ENCODE peak calls at places on chromosomes 16 and 17, in five cellular contexts. E is IMR-90, V is SK-N-SH, F is K562, Q is GM12878. S is an unnamed sample.
A peak's percentile ranks its signal among the peaks of the same experiment; 100 is the strongest.

GRCh38 chr16:27756206-27756970 is 206.4 kb downstream of the KATNIP start:
- DNase-seq in E (no peak), F (peak; percentile 85), V (no peak), Q (no peak), S (no peak)

GRCh38 chr17:63986842-63987615 is 11.1 kb upstream of the PRR29 start:
- DNase-seq in V (no peak), E (no peak), Q (no peak), F (no peak), S (no peak)

GRCh38 chr16:25066747-25067631 is 44.6 kb upstream of the LCMT1 start:
- DNase-seq in V (peak; percentile 98), F (peak; percentile 90), Q (no peak), E (peak; percentile 61), S (peak; percentile 75)

GRCh38 chr17:50274142-50274944 is at the start of gene TMEM92:
- DNase-seq in F (peak; percentile 77), Q (no peak), E (no peak), V (peak; percentile 57), S (peak; percentile 86)

GRCh38 chr17:50345443-50346312 is at the start of gene XYLT2:
- DNase-seq in E (peak; percentile 80), Q (no peak), V (peak; percentile 100), F (peak; percentile 91), S (peak; percentile 85)

GRCh38 chr16:50244504-50245416 is 21.6 kb upstream of the ADCY7 start:
- DNase-seq in Q (no peak), F (no peak), E (no peak), V (no peak), S (no peak)

GRCh38 chr17:50361561-50362480 is 11.2 kb downstream of the MRPL27 start:
- DNase-seq in V (peak; percentile 90), F (peak; percentile 95), Q (no peak), E (peak; percentile 74), S (peak; percentile 80)

GRCh38 chr16:11755022-11755760 is 12.5 kb upstream of the TXNDC11 start:
- DNase-seq in E (no peak), Q (no peak), F (no peak), V (no peak), S (peak; percentile 47)

GRCh38 chr16:67204076-67204475 is 5.1 kb downstream of the ELMO3 start:
- DNase-seq in E (no peak), V (no peak), F (no peak), Q (no peak), S (no peak)

GRCh38 chr16:30942421-30942796 is 6.5 kb upstream of the ORAI3 start:
- DNase-seq in F (no peak), Q (no peak), V (no peak), E (no peak), S (no peak)

GRCh38 chr17:83143817-83144231 is 64.4 kb downstream of the METRNL start:
- DNase-seq in E (no peak), F (no peak), V (no peak), Q (no peak), S (no peak)

GRCh38 chr16:75377971-75378386 is 55.3 kb downstream of the CFDP1 start:
- DNase-seq in E (peak; percentile 97), Q (no peak), F (no peak), V (no peak), S (peak; percentile 18)

GRCh38 chr17:46032909-46033308 is 33.9 kb downstream of the STH start:
- DNase-seq in F (no peak), V (no peak), Q (no peak), E (no peak), S (no peak)

GRCh38 chr17:77061711-77062110 is 79.1 kb upstream of the SEC14L1 start:
- DNase-seq in Q (no peak), E (no peak), F (no peak), V (no peak), S (no peak)

GRCh38 chr17:8408371-8408770 is 10.7 kb upstream of the RNF222 start:
- DNase-seq in Q (no peak), E (no peak), F (no peak), V (no peak), S (peak; percentile 33)

GRCh38 chr16:84689126-84689525 is 10.7 kb upstream of the USP10 start:
- DNase-seq in Q (no peak), E (peak; percentile 99), F (no peak), V (no peak), S (no peak)

GRCh38 chr16:15928261-15929104 is 20.9 kb upstream of the ABCC1 start:
- DNase-seq in F (no peak), V (no peak), E (no peak), Q (no peak), S (no peak)

GRCh38 chr17:491086-492014 is 138.7 kb upstream of the RPH3AL start:
- DNase-seq in E (peak; percentile 69), Q (no peak), F (peak; percentile 18), V (peak; percentile 94), S (peak; percentile 41)

GRCh38 chr16:57187508-57187854 is 1.4 kb downstream of the RSPRY1 start:
- DNase-seq in E (no peak), F (no peak), Q (no peak), V (no peak), S (no peak)

GRCh38 chr17:80962356-80963329 is 29.0 kb upstream of the CHMP6 start:
- DNase-seq in E (no peak), V (no peak), F (no peak), Q (no peak), S (no peak)

GRCh38 chr16:86570542-86571196 is 4.0 kb downstream of the FOXC2 start:
- DNase-seq in E (no peak), F (no peak), Q (no peak), V (no peak), S (no peak)

GRCh38 chr17:57926723-57927047 is 28.5 kb downstream of the CUEDC1 start:
- DNase-seq in E (no peak), V (no peak), F (no peak), Q (no peak), S (no peak)

GRCh38 chr16:85239239-85239638 is 127.0 kb upstream of the CIBAR2 start:
- DNase-seq in Q (no peak), F (no peak), E (no peak), V (no peak), S (no peak)

DNA sequence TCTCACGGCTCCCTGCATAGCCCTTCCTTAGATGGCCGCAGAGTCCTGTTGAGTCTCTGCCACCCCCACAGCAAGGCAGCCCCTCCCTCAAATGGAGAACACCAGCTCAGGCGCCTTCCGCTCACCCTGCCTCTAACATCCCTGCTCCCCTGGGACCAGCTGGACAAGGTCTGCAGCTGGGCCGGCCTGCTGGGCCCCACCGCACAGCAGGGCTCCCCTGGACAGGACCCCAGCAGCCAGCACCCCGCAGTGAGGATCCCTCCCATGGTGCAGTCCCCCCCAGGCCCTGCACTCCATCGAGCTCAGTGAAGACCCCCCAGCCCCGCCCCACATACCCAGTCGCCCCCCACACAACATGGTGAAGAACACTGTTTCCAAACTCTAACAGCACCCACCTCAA is 10.2 kb downstream of the ATP2A3 start:
- DNase-seq in F (no peak), Q (no peak), V (no peak), E (no peak), S (no peak)
- H3K4me2 ChIP-seq in F (no peak overlapping the region), Q (no peak overlapping the region), V (no peak overlapping the region), E (no peak overlapping the region), S (no peak overlapping the region)

GRCh38 chr16:23784811-23785447 is 30.1 kb downstream of the CHP2 start:
- DNase-seq in E (peak; percentile 9), F (peak; percentile 84), V (no peak), Q (no peak), S (no peak)
- TF ChIP-seq RCOR1 in E (no peak), F (peak; percentile 50), V (no peak), Q (no peak), S (no peak)

DNA sequence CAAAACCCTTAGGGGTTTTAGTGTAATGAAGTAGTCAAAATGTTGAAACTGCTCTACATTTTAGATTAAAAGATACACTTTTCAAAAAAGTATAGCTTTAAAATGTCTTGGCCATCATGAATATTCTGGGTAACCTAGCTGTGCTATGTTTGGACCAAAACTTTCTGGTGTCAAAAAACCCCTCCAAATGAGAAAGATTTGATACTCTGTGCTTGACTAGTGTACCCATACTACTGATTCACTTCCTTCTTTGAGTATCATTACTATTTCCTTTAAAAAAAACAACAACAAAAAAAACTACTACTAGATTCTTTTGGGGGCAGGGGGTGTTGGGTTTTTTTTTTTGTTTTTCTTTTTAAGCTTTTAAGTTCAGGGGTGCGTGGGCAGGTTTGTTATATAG is 37.3 kb downstream of the PTRH2 start:
- DNase-seq in V (no peak), E (no peak), F (no peak), Q (no peak), S (no peak)
- H3K4me2 ChIP-seq in V (no peak overlapping the region), E (no peak overlapping the region), F (no peak overlapping the region), Q (no peak overlapping the region), S (peak overlapping the region; percentile 71)

DNA sequence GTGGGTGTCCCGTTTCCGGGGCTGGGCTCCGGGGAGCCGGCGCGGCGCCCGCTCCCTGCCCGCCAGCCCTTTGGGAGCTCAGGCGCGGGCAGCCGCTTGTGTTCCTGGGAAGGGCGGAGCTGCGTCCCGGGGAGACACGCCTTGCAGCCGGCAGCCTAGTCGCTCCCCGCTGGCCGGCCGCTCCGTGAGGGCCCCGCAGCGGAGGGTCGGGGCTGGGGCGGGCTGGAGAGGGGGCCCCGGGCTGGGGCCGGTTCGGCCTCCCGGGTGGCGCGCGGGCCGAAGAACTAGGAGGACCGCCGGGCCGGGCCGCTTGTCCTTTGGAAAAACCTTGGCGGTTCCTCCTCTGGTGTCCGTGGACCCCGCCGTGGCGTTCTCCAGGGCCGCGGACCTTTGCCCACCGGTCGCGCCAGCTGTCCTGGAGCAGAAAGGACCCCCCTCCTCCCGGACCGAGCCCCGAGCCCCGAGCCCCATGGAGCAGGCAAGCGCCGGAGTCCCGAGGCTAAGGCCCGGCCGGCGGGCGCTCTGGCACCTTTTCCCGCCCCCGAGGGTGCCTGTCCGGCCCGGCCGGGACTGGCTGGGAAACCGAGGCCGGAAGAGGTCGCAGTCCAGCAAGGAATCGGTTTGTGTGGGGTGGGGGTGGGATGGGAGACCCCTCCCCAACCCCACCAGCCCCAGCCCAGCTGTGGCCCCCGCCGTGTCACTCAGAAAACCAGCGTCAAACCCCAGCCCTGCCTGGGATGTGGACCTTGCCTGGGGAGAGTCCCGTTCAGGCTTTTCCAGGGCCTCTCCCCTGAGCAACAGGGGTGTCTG is 6.8 kb upstream of the TBC1D3B start:
- DNase-seq in E (peak; percentile 54), V (peak; percentile 67), F (peak; percentile 33), Q (no peak), S (peak; percentile 55)
- TF ChIP-seq RCOR1 in E (no peak), V (no peak), F (no peak), Q (no peak), S (no peak)

GRCh38 chr16:1444730-1445517 is 568 bp upstream of the CCDC154 start:
- DNase-seq in V (no peak), F (no peak), Q (no peak), E (no peak), S (no peak)

GRCh38 chr16:1443403-1443973 is 868 bp downstream of the CCDC154 start:
- DNase-seq in V (no peak), E (no peak), Q (no peak), F (no peak), S (no peak)

GRCh38 chr16:1446296-1447080 is 2.1 kb upstream of the CCDC154 start:
- DNase-seq in E (no peak), Q (no peak), V (no peak), F (no peak), S (no peak)

GRCh38 chr16:1443980-1444729 is at the start of gene CCDC154:
- DNase-seq in F (no peak), V (no peak), E (no peak), Q (no peak), S (no peak)

GRCh38 chr16:1445518-1446197 is 1.3 kb upstream of the CCDC154 start:
- DNase-seq in Q (no peak), E (no peak), V (no peak), F (no peak), S (no peak)
- H3K4me2 ChIP-seq in Q (no peak overlapping the region), E (no peak overlapping the region), V (no peak overlapping the region), F (no peak overlapping the region), S (no peak overlapping the region)

GRCh38 chr16:10277597-10277996 is 95.4 kb upstream of the GRIN2A start:
- DNase-seq in E (no peak), V (no peak), F (no peak), Q (no peak), S (no peak)
- TF ChIP-seq RCOR1 in E (no peak), V (no peak), F (no peak), Q (no peak), S (no peak)